ENCODE peak calls at places on chromosomes 12 and 14, in seven cellular contexts. Q is endothelial cell; R is AG04450; Y is transverse colon; C is HFFc6; L is CD8-positive, alpha-beta T cell; P is mammary epithelial cell. F is an unnamed sample.

GRCh38 chr14:43464968-43465367 is 1042.1 kb downstream of the FSCB start:
- DNase-seq in P (no peak), R (no peak), Q (no peak), L (no peak), C (no peak), Y (no peak), F (no peak)

GRCh38 chr14:96038558-96038919 is 623 bp upstream of the C14orf132 start:
- DNase-seq in C (no peak), Y (no peak), L (no peak), Q (no peak), R (no peak), P (peak), F (no peak)

GRCh38 chr14:65069874-65070709 is 32.2 kb downstream of the MAX start:
- DNase-seq in Y (peak), C (no peak), L (no peak), P (no peak), Q (no peak), R (no peak), F (no peak)

GRCh38 chr12:67534046-67534445 is 114.5 kb upstream of the DYRK2 start:
- DNase-seq in C (no peak), P (peak), R (no peak), Q (no peak), L (no peak), Y (no peak), F (no peak)

GRCh38 chr12:115341442-115341841 is 657.5 kb upstream of the TBX3 start:
- DNase-seq in L (no peak), P (peak), R (peak), C (peak), Y (peak), Q (no peak), F (no peak)

GRCh38 chr12:9784816-9785215 is 24.1 kb upstream of the CD69 start:
- DNase-seq in P (no peak), Y (no peak), C (no peak), Q (no peak), R (no peak), L (no peak), F (no peak)

GRCh38 chr12:90253142-90253541 is 544.5 kb upstream of the ATP2B1 start:
- DNase-seq in R (no peak), P (no peak), Q (no peak), Y (no peak), L (no peak), C (no peak), F (no peak)

GRCh38 chr14:98181768-98182167 is 1090.2 kb downstream of the BCL11B start:
- DNase-seq in L (no peak), C (no peak), R (no peak), Q (no peak), Y (no peak), P (no peak), F (no peak)

GRCh38 chr12:68358532-68359485 is 26.6 kb upstream of the MDM1 start:
- DNase-seq in L (peak), R (peak), C (peak), Q (peak), Y (peak), P (peak), F (no peak)

GRCh38 chr12:70733385-70733784 is 96.2 kb upstream of the PTPRB start:
- DNase-seq in L (no peak), P (peak), C (peak), Q (peak), R (no peak), Y (no peak), F (no peak)

GRCh38 chr12:23666866-23667265 is 282.6 kb downstream of the SOX5 start:
- DNase-seq in Y (no peak), P (no peak), L (no peak), C (no peak), R (no peak), Q (no peak), F (no peak)

GRCh38 chr14:38900887-38901286 is 202.1 kb downstream of the SEC23A start:
- DNase-seq in P (no peak), Y (no peak), Q (no peak), R (no peak), C (no peak), L (no peak), F (no peak)
- TF ChIP-seq CTCF in P (no peak), Y (no peak), Q (no peak), R (no peak), C (no peak), L (no peak), F (no peak)

GRCh38 chr12:103503546-103504480 is 8.0 kb upstream of the C12orf42 start:
- DNase-seq in L (peak), Y (peak), P (peak), R (no peak), Q (peak), C (no peak), F (no peak)
- TF ChIP-seq CTCF in L (peak), Y (peak), P (peak), R (no peak), Q (peak), C (peak), F (peak)

DNA sequence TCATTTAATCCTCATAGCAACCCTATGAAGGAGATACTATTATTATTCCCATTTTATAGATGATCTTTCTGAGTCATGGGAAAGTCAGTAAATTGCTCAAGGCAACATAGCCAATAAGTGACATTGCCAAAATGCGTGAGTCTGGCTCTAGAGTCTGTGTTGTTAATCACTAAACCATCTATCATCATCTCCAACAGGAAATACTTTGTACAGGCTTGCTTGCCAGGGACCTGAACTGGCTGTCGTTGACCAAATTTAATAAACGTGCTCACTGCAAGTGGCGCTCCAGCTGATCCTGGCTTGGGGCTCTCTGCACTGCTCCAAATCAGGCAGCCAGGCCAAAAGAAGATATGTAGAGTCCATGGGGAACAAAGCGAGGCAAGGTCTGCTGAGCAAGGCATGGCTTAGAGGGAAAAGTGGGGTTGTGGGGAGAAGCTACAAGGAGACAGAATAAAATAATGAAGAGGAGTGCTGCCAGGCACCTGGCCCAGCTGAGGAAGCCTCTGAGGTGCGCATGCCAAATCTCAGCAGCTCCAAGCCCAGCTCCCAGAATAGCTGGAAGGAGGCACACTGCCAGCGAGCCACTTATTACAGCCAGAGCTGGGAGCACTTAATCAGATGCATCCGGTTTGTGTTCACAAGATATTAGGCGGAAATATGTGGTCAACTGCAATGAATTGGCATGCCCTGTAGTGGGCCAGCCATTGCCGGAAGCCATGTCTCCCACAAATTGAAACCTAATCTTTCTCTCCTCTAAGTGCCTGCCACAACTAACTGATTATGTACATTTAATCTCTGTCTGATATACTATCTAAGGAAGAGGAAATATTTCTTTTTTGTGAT is 43.3 kb upstream of the PTPRO start:
- DNase-seq in Y (peak), L (no peak), C (peak), R (no peak), P (peak), Q (no peak), F (no peak)
- TF ChIP-seq CTCF in Y (no peak), L (no peak), C (peak), R (no peak), P (peak), Q (no peak), F (no peak)

DNA sequence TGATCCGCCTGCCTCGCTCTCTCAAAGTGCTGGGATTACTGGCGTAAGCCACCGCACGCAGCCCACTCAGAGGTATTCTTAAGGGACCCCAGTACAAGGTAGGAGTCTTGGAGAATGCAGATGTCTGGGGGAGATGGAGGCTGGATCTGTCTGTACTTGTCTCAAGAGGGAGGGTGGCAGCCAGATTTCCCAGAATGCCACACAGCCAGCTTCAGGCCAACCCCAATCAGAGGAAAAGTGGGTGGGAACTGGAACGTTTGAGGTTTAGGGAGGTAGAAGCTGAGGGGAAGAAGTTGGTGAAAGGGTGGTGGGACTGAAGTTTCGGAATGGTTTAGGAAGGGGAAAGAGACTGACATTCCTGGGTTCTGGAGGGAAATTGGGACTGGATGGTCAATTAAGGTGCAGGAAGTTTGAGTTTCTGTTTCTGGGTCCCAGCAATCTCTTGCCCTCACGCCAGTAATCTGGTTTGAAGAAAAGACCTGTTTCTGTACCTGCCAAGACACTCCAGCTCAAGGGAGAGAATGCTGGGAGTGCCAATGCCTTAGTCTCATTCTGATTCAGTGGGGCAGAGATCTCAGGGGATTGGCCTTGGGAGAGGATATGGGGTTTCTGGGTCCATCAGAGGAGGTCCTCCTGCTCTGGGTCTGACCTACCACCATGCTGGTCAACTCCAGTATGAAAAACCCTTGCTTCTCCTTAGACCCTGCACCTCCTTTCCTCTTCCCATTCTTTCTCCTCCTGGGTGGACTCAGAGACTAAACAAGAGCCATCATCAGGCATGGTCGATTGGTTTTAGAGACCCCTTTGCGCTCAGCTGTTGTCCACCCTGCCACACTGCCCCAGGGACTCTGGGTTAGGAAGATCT is 8.2 kb upstream of the ZNF385A start:
- DNase-seq in C (no peak), L (no peak), Y (no peak), R (no peak), P (peak), Q (no peak), F (no peak)
- TF ChIP-seq CTCF in C (no peak), L (no peak), Y (no peak), R (no peak), P (no peak), Q (no peak), F (no peak)

DNA sequence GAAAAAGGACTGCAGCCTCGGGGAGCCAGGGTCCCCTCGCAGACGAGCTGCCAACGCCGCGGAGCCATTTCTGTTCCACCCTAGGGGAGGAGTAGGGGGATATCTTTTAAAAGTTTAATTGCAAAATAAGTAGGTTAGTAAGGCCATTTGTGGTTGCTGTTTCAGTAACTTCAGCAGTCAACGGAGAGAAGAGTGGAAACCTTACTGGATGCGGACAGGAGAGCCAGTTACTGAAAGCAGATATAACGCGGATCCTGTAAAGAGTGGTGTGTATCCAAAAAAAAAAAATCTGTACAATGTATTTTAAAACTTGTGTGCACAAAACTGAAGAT is 817 bp upstream of the BTG1 start:
- DNase-seq in R (no peak), Y (no peak), Q (no peak), L (no peak), C (no peak), P (no peak), F (no peak)
- TF ChIP-seq CTCF in R (no peak), Y (no peak), Q (no peak), L (no peak), C (no peak), P (no peak), F (peak)

GRCh38 chr12:127716181-127716580 is 550.8 kb upstream of the TMEM132C start:
- DNase-seq in P (no peak), C (no peak), Q (no peak), Y (no peak), L (no peak), R (no peak), F (no peak)
- TF ChIP-seq CTCF in P (no peak), C (no peak), Q (no peak), Y (no peak), L (no peak), R (no peak), F (no peak)

GRCh38 chr14:51431741-51432140 is 191.7 kb downstream of the TMX1 start:
- DNase-seq in L (no peak), R (no peak), P (no peak), C (no peak), Q (no peak), Y (no peak), F (no peak)

GRCh38 chr14:51430079-51430478 is 190.0 kb downstream of the TMX1 start:
- DNase-seq in R (no peak), P (peak), Q (no peak), C (no peak), Y (no peak), L (no peak), F (no peak)

GRCh38 chr14:51428981-51429380 is 188.9 kb downstream of the TMX1 start:
- DNase-seq in Q (no peak), L (no peak), P (no peak), Y (no peak), C (no peak), R (no peak), F (no peak)

GRCh38 chr14:51431033-51431709 is 191.1 kb downstream of the TMX1 start:
- DNase-seq in L (no peak), Q (no peak), P (no peak), C (no peak), Y (no peak), R (no peak), F (no peak)

GRCh38 chr14:51430600-51430999 is 190.6 kb downstream of the TMX1 start:
- DNase-seq in R (no peak), Y (no peak), L (no peak), C (no peak), P (no peak), Q (no peak), F (no peak)
- TF ChIP-seq CTCF in R (no peak), Y (no peak), L (no peak), C (no peak), P (no peak), Q (no peak), F (no peak)

GRCh38 chr14:28772613-28773012 is 6.0 kb downstream of the FOXG1 start:
- DNase-seq in C (no peak), P (no peak), Y (no peak), Q (no peak), L (no peak), R (no peak), F (no peak)

GRCh38 chr14:28774764-28775738 is 8.5 kb downstream of the FOXG1 start:
- DNase-seq in C (no peak), P (no peak), L (no peak), R (no peak), Y (no peak), Q (no peak), F (no peak)

GRCh38 chr14:28771168-28771567 is 4.6 kb downstream of the FOXG1 start:
- DNase-seq in R (no peak), L (no peak), P (no peak), Y (no peak), C (no peak), Q (no peak), F (no peak)

GRCh38 chr14:28773917-28774691 is 7.5 kb downstream of the FOXG1 start:
- DNase-seq in P (no peak), Q (peak), Y (no peak), R (no peak), L (no peak), C (no peak), F (no peak)

DNA sequence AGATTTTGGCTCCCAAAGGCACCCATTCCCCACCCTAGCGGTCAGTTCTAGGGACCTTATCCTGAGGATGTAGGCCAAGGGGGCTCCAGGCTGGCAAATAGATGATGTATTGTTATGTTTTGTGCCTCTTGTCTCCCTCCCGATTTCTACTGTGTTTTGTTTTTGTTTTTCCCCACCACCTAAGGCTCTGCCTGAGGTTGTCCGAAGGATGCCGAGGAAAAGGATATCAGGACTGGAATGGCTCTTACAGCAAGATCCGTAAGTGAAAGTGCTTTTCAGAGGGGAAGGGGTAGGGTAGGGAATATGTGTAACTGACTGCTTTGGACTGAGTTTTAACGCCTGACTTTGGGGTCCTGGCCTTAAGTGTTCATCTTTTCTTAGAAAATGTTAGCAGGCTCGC is 6.6 kb downstream of the FOXG1 start:
- DNase-seq in R (no peak), Y (no peak), L (no peak), P (no peak), C (no peak), Q (no peak), F (no peak)
- TF ChIP-seq CTCF in R (no peak), Y (no peak), L (no peak), P (no peak), C (no peak), Q (no peak), F (peak)

GRCh38 chr14:71320107-71320733 is 413.0 kb downstream of the PCNX1 start:
- DNase-seq in R (peak), Y (peak), P (peak), Q (peak), C (peak), L (peak), F (peak)

GRCh38 chr14:71324767-71325272 is 417.6 kb downstream of the PCNX1 start:
- DNase-seq in Y (peak), L (no peak), Q (peak), R (no peak), C (no peak), P (peak), F (no peak)

GRCh38 chr14:71320734-71321555 is 413.7 kb downstream of the PCNX1 start:
- DNase-seq in Y (peak), L (peak), Q (peak), R (no peak), P (peak), C (peak), F (peak)

GRCh38 chr14:71321556-71322315 is 414.5 kb downstream of the PCNX1 start:
- DNase-seq in Q (no peak), Y (no peak), P (peak), L (no peak), R (no peak), C (peak), F (no peak)

DNA sequence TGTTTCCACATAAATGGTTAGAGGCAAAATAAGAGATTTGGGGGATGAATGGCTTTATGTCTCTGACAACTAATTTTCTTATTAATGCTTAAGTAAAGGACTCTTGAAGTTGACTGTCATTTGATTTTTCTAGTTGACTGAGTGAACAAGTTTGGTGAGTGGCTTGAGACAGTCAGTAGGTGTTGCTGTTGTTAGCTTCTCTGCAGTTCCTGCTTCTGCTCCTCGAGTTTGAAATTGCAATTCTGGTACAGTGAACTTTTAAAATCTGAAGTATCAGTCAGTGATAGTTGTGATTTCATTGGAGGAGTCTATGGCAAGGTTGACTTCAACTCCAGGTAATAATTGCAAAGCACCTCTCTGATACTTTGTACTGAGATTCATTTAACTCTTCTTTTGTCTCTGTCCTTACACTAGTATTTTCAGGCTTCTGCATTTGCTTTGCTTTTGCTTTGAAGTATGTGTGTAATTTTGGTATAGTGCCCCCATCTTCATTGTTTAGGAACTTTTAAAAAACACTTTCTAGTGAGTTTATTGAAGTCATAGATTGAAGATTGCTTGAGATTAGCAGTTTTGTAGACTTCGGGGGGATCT is 415.5 kb downstream of the PCNX1 start:
- DNase-seq in Y (no peak), P (peak), C (peak), R (no peak), Q (no peak), L (no peak), F (no peak)
- TF ChIP-seq CTCF in Y (peak), P (peak), C (peak), R (peak), Q (no peak), L (peak), F (peak)

GRCh38 chr14:106831322-106831720 is 1304.9 kb downstream of the TMEM121 start:
- DNase-seq in Q (no peak), P (no peak), L (no peak), Y (peak), R (no peak), C (no peak), F (no peak)
- TF ChIP-seq CTCF in Q (no peak), P (peak), L (peak), Y (no peak), R (peak), C (peak), F (no peak)

F was measured in type B pancreatic cell.